ENCODE peak calls at places on chromosomes 11 and 22, in nine cellular contexts. One of them, this sample, is unnamed.

GRCh38 chr11:111775024-111775710 is 9.0 kb upstream of the PPP2R1B start:
- DNase-seq in NCI-H146: no peak
- DNase-seq in T47D: no peak
- DNase-seq in kidney epithelial cell: no peak
- DNase-seq in naive thymus-derived CD8-positive, alpha-beta T cell: no peak
- DNase-seq in left ventricle myocardium superior: peak; percentile 48
- DNase-seq in T-cell: no peak
- DNase-seq in nucleus accumbens: no peak
- DNase-seq in fibroblast of mammary gland: peak; percentile 35
- DNase-seq in this sample: no peak

GRCh38 chr11:101745756-101746155 is 161.9 kb upstream of the TRPC6 start:
- DNase-seq in NCI-H146: no peak
- DNase-seq in T47D: no peak
- DNase-seq in kidney epithelial cell: no peak
- DNase-seq in naive thymus-derived CD8-positive, alpha-beta T cell: no peak
- DNase-seq in left ventricle myocardium superior: no peak
- DNase-seq in T-cell: no peak
- DNase-seq in nucleus accumbens: no peak
- DNase-seq in fibroblast of mammary gland: no peak
- DNase-seq in this sample: peak; percentile 18

GRCh38 chr11:118437736-118438125 is 1.4 kb downstream of the KMT2A start:
- DNase-seq in NCI-H146: peak; percentile 79
- DNase-seq in T47D: no peak
- DNase-seq in kidney epithelial cell: no peak
- DNase-seq in naive thymus-derived CD8-positive, alpha-beta T cell: peak; percentile 1
- DNase-seq in left ventricle myocardium superior: no peak
- DNase-seq in T-cell: peak; percentile 7
- DNase-seq in nucleus accumbens: no peak
- DNase-seq in fibroblast of mammary gland: peak; percentile 12
- DNase-seq in this sample: peak; percentile 31

GRCh38 chr11:47130541-47130940 is 46.1 kb downstream of the ARFGAP2 start:
- DNase-seq in NCI-H146: peak; percentile 97
- DNase-seq in T47D: no peak
- DNase-seq in kidney epithelial cell: no peak
- DNase-seq in naive thymus-derived CD8-positive, alpha-beta T cell: no peak
- DNase-seq in left ventricle myocardium superior: no peak
- DNase-seq in T-cell: no peak
- DNase-seq in nucleus accumbens: no peak
- DNase-seq in fibroblast of mammary gland: no peak
- DNase-seq in this sample: peak; percentile 78

GRCh38 chr22:48224332-48224731 is 1461.9 kb downstream of the TBC1D22A start:
- DNase-seq in NCI-H146: no peak
- DNase-seq in T47D: no peak
- DNase-seq in kidney epithelial cell: no peak
- DNase-seq in naive thymus-derived CD8-positive, alpha-beta T cell: no peak
- DNase-seq in left ventricle myocardium superior: no peak
- DNase-seq in T-cell: no peak
- DNase-seq in nucleus accumbens: no peak
- DNase-seq in fibroblast of mammary gland: no peak
- DNase-seq in this sample: no peak

GRCh38 chr11:64021742-64022067 is 14.0 kb upstream of the FLRT1 start:
- DNase-seq in NCI-H146: no peak
- DNase-seq in T47D: no peak
- DNase-seq in kidney epithelial cell: no peak
- DNase-seq in naive thymus-derived CD8-positive, alpha-beta T cell: no peak
- DNase-seq in left ventricle myocardium superior: peak; percentile 62
- DNase-seq in T-cell: no peak
- DNase-seq in nucleus accumbens: no peak
- DNase-seq in fibroblast of mammary gland: no peak
- DNase-seq in this sample: no peak

GRCh38 chr11:18844753-18845367 is 53.3 kb upstream of the PTPN5 start:
- DNase-seq in NCI-H146: no peak
- DNase-seq in T47D: no peak
- DNase-seq in kidney epithelial cell: no peak
- DNase-seq in naive thymus-derived CD8-positive, alpha-beta T cell: no peak
- DNase-seq in left ventricle myocardium superior: no peak
- DNase-seq in T-cell: no peak
- DNase-seq in nucleus accumbens: no peak
- DNase-seq in fibroblast of mammary gland: peak; percentile 48
- DNase-seq in this sample: peak; percentile 31

GRCh38 chr22:36027579-36027959 is 1.1 kb downstream of the RBFOX2 start:
- DNase-seq in NCI-H146: no peak
- DNase-seq in T47D: no peak
- DNase-seq in kidney epithelial cell: no peak
- DNase-seq in naive thymus-derived CD8-positive, alpha-beta T cell: no peak
- DNase-seq in left ventricle myocardium superior: no peak
- DNase-seq in T-cell: no peak
- DNase-seq in nucleus accumbens: no peak
- DNase-seq in fibroblast of mammary gland: no peak
- DNase-seq in this sample: peak; percentile 19

GRCh38 chr22:28341001-28341400 is 338.6 kb downstream of the TTC28 start:
- DNase-seq in NCI-H146: no peak
- DNase-seq in T47D: no peak
- DNase-seq in kidney epithelial cell: no peak
- DNase-seq in naive thymus-derived CD8-positive, alpha-beta T cell: no peak
- DNase-seq in left ventricle myocardium superior: no peak
- DNase-seq in T-cell: no peak
- DNase-seq in nucleus accumbens: no peak
- DNase-seq in fibroblast of mammary gland: peak; percentile 52
- DNase-seq in this sample: peak; percentile 29

GRCh38 chr11:71543866-71544265 is 4.4 kb upstream of the KRTAP5-9 start:
- DNase-seq in NCI-H146: no peak
- DNase-seq in T47D: no peak
- DNase-seq in kidney epithelial cell: no peak
- DNase-seq in naive thymus-derived CD8-positive, alpha-beta T cell: no peak
- DNase-seq in left ventricle myocardium superior: no peak
- DNase-seq in T-cell: no peak
- DNase-seq in nucleus accumbens: no peak
- DNase-seq in fibroblast of mammary gland: no peak
- DNase-seq in this sample: no peak

GRCh38 chr11:60251485-60252207 is 8.7 kb upstream of the MS4A4E start:
- DNase-seq in NCI-H146: peak; percentile 2
- DNase-seq in T47D: peak; percentile 14
- DNase-seq in kidney epithelial cell: no peak
- DNase-seq in naive thymus-derived CD8-positive, alpha-beta T cell: peak; percentile 3
- DNase-seq in left ventricle myocardium superior: no peak
- DNase-seq in T-cell: no peak
- DNase-seq in nucleus accumbens: no peak
- DNase-seq in fibroblast of mammary gland: no peak
- DNase-seq in this sample: peak; percentile 20

GRCh38 chr22:50713008-50713385 is 25.0 kb upstream of the ACR start:
- DNase-seq in NCI-H146: no peak
- DNase-seq in T47D: no peak
- DNase-seq in kidney epithelial cell: no peak
- DNase-seq in naive thymus-derived CD8-positive, alpha-beta T cell: no peak
- DNase-seq in left ventricle myocardium superior: no peak
- DNase-seq in T-cell: no peak
- DNase-seq in nucleus accumbens: no peak
- DNase-seq in fibroblast of mammary gland: no peak
- DNase-seq in this sample: no peak

GRCh38 chr11:118911880-118912741 is 13.6 kb downstream of the BCL9L start:
- DNase-seq in NCI-H146: no peak
- DNase-seq in T47D: no peak
- DNase-seq in kidney epithelial cell: peak; percentile 82
- DNase-seq in naive thymus-derived CD8-positive, alpha-beta T cell: peak; percentile 63
- DNase-seq in left ventricle myocardium superior: peak; percentile 81
- DNase-seq in T-cell: peak; percentile 36
- DNase-seq in nucleus accumbens: peak; percentile 46
- DNase-seq in fibroblast of mammary gland: peak; percentile 88
- DNase-seq in this sample: peak; percentile 87

GRCh38 chr22:25661067-25661466 is 80.9 kb upstream of the MYO18B start:
- DNase-seq in NCI-H146: no peak
- DNase-seq in T47D: no peak
- DNase-seq in kidney epithelial cell: no peak
- DNase-seq in naive thymus-derived CD8-positive, alpha-beta T cell: no peak
- DNase-seq in left ventricle myocardium superior: no peak
- DNase-seq in T-cell: no peak
- DNase-seq in nucleus accumbens: no peak
- DNase-seq in fibroblast of mammary gland: peak; percentile 46
- DNase-seq in this sample: no peak

GRCh38 chr11:9601041-9601875 is 27.8 kb downstream of the WEE1 start:
- DNase-seq in NCI-H146: no peak
- DNase-seq in T47D: no peak
- DNase-seq in kidney epithelial cell: no peak
- DNase-seq in naive thymus-derived CD8-positive, alpha-beta T cell: peak; percentile 12
- DNase-seq in left ventricle myocardium superior: no peak
- DNase-seq in T-cell: peak; percentile 42
- DNase-seq in nucleus accumbens: no peak
- DNase-seq in fibroblast of mammary gland: peak; percentile 56
- DNase-seq in this sample: peak; percentile 99

GRCh38 chr22:30861688-30862552 is 106.7 kb downstream of the MORC2 start:
- DNase-seq in NCI-H146: no peak
- DNase-seq in T47D: no peak
- DNase-seq in kidney epithelial cell: no peak
- DNase-seq in naive thymus-derived CD8-positive, alpha-beta T cell: no peak
- DNase-seq in left ventricle myocardium superior: no peak
- DNase-seq in T-cell: no peak
- DNase-seq in nucleus accumbens: no peak
- DNase-seq in fibroblast of mammary gland: no peak
- DNase-seq in this sample: no peak

GRCh38 chr11:81959341-81959740 is 774.3 kb downstream of the FAM181B start:
- DNase-seq in NCI-H146: no peak
- DNase-seq in T47D: no peak
- DNase-seq in kidney epithelial cell: no peak
- DNase-seq in naive thymus-derived CD8-positive, alpha-beta T cell: no peak
- DNase-seq in left ventricle myocardium superior: no peak
- DNase-seq in T-cell: no peak
- DNase-seq in nucleus accumbens: no peak
- DNase-seq in fibroblast of mammary gland: no peak
- DNase-seq in this sample: no peak

This sample was measured in LHCN-M2.